ENCODE peak calls at places on chromosomes 1 and 21, in six cellular contexts. R is H9, S is IMR-90, H is H1, Z is mesenchymal stem cell, W is neuronal stem cell. X is an unnamed sample.

GRCh38 chr21:38821248-38821647 is 15.5 kb downstream of the ETS2 start:
- DNase-seq in R (no peak), S (no peak), H (no peak), Z (no peak), W (no peak), X (no peak)

GRCh38 chr1:153612755-153613331 is at the start of gene S100A16:
- DNase-seq in R (peak; percentile 62), S (peak; percentile 61), H (no peak), Z (peak; percentile 44), W (no peak), X (no peak)

GRCh38 chr21:31987696-31988095 is 114.9 kb downstream of the HUNK start:
- DNase-seq in R (no peak), S (no peak), H (no peak), Z (no peak), W (no peak), X (no peak)

GRCh38 chr1:29258189-29258973 is 22.1 kb downstream of the PTPRU start:
- DNase-seq in R (no peak), S (no peak), H (no peak), Z (no peak), W (no peak), X (no peak)

GRCh38 chr1:32035119-32035518 is 21.5 kb downstream of the KHDRBS1 start:
- DNase-seq in R (no peak), S (no peak), H (no peak), Z (no peak), W (no peak), X (no peak)

GRCh38 chr1:109626682-109627408 is 7.2 kb downstream of the AMPD2 start:
- DNase-seq in R (no peak), S (no peak), H (no peak), Z (no peak), W (no peak), X (no peak)

GRCh38 chr1:143720087-143721023 is 251.4 kb downstream of the FAM72C start:
- DNase-seq in R (no peak), S (peak; percentile 11), H (no peak), Z (no peak), W (no peak), X (no peak)

GRCh38 chr1:77874804-77875445 is 13.5 kb upstream of the NEXN start:
- DNase-seq in R (no peak), S (peak; percentile 74), H (no peak), Z (peak; percentile 75), W (no peak), X (peak; percentile 95)

GRCh38 chr21:38979271-38980196 is 173.8 kb downstream of the ETS2 start:
- DNase-seq in R (peak; percentile 69), S (peak; percentile 70), H (peak; percentile 62), Z (peak; percentile 89), W (no peak), X (peak; percentile 36)

GRCh38 chr21:35236090-35236489 is 187.0 kb upstream of the RUNX1 start:
- DNase-seq in R (no peak), S (no peak), H (no peak), Z (no peak), W (no peak), X (no peak)

GRCh38 chr1:211551628-211552465 is 27.1 kb downstream of the SLC30A1 start:
- DNase-seq in R (no peak), S (peak; percentile 79), H (no peak), Z (peak; percentile 35), W (no peak), X (peak; percentile 85)

GRCh38 chr1:205709059-205709398 is 28.7 kb upstream of the SLC45A3 start:
- DNase-seq in R (no peak), S (peak; percentile 87), H (no peak), Z (peak; percentile 46), W (no peak), X (no peak)

GRCh38 chr1:159647616-159648015 is 60.0 kb downstream of the APCS start:
- DNase-seq in R (no peak), S (no peak), H (no peak), Z (no peak), W (no peak), X (no peak)

GRCh38 chr1:177164380-177165068 is at the start of gene ASTN1:
- DNase-seq in R (peak; percentile 61), S (no peak), H (no peak), Z (no peak), W (peak; percentile 58), X (no peak)

GRCh38 chr1:182317489-182318180 is 74.0 kb downstream of the GLUL start:
- DNase-seq in R (no peak), S (no peak), H (no peak), Z (no peak), W (no peak), X (no peak)

GRCh38 chr1:67191668-67192520 is 25.6 kb downstream of the IL23R start:
- DNase-seq in R (no peak), S (no peak), H (no peak), Z (peak; percentile 3), W (no peak), X (no peak)

GRCh38 chr21:45985471-45986315 is 4.1 kb downstream of the COL6A1 start:
- DNase-seq in R (no peak), S (no peak), H (no peak), Z (no peak), W (no peak), X (no peak)

GRCh38 chr1:35594005-35594760 is 21.1 kb downstream of the TFAP2E start:
- DNase-seq in R (no peak), S (no peak), H (no peak), Z (no peak), W (no peak), X (no peak)

GRCh38 chr1:36775716-36776115 is 258.6 kb downstream of the GRIK3 start:
- DNase-seq in R (no peak), S (no peak), H (no peak), Z (no peak), W (no peak), X (no peak)

GRCh38 chr1:12339410-12339809 is 109.6 kb downstream of the VPS13D start:
- DNase-seq in R (no peak), S (no peak), H (no peak), Z (no peak), W (no peak), X (no peak)

GRCh38 chr21:37982496-37983318 is 66.5 kb upstream of the KCNJ6 start:
- DNase-seq in R (no peak), S (no peak), H (no peak), Z (no peak), W (no peak), X (no peak)

GRCh38 chr1:157494093-157494492 is 58.2 kb downstream of the FCRL5 start:
- DNase-seq in R (no peak), S (no peak), H (no peak), Z (no peak), W (no peak), X (no peak)
- H3K9ac ChIP-seq in R (no peak overlapping the region), S (no peak overlapping the region), H (no peak overlapping the region), Z (no peak overlapping the region), W (no peak overlapping the region), X (no peak overlapping the region)

DNA sequence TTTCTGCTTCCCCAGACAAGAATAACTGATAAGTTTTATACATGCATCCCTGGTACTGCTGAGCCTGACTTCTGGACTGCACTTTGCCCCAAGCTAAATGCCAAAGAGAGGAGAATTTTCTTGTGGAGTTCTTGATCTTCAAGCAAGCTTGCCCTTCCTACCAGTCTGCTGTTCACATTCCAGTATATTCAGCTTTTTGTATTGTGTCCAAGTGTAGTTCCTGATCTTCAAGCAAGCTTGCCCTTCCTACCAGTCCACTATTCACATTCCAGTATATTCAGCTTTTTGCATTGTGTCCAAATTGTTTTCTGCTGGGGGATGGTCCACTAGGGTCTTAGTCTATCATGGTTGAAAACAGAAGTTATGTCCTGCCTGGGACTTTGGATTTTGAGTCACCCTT is 899 bp upstream of the TSEN15 start:
- DNase-seq in R (no peak), S (no peak), H (no peak), Z (no peak), W (no peak), X (no peak)
- H3K27ac ChIP-seq in R (peak overlapping the region; percentile 81), S (peak overlapping the region; percentile 98), H (peak overlapping the region; percentile 84), Z (no peak overlapping the region), W (no peak overlapping the region), X (peak overlapping the region; percentile 70)

GRCh38 chr1:30758785-30759380 is 1.3 kb upstream of the LAPTM5 start:
- DNase-seq in R (no peak), S (no peak), H (no peak), Z (peak; percentile 37), W (no peak), X (no peak)

GRCh38 chr1:30759718-30760281 is 2.2 kb upstream of the LAPTM5 start:
- DNase-seq in R (no peak), S (no peak), H (no peak), Z (no peak), W (no peak), X (no peak)

GRCh38 chr1:30757196-30757949 is at the start of gene LAPTM5:
- DNase-seq in R (no peak), S (no peak), H (no peak), Z (no peak), W (no peak), X (no peak)

GRCh38 chr1:30756545-30757195 is 904 bp downstream of the LAPTM5 start:
- DNase-seq in R (no peak), S (peak; percentile 82), H (no peak), Z (peak; percentile 95), W (no peak), X (peak; percentile 55)

DNA sequence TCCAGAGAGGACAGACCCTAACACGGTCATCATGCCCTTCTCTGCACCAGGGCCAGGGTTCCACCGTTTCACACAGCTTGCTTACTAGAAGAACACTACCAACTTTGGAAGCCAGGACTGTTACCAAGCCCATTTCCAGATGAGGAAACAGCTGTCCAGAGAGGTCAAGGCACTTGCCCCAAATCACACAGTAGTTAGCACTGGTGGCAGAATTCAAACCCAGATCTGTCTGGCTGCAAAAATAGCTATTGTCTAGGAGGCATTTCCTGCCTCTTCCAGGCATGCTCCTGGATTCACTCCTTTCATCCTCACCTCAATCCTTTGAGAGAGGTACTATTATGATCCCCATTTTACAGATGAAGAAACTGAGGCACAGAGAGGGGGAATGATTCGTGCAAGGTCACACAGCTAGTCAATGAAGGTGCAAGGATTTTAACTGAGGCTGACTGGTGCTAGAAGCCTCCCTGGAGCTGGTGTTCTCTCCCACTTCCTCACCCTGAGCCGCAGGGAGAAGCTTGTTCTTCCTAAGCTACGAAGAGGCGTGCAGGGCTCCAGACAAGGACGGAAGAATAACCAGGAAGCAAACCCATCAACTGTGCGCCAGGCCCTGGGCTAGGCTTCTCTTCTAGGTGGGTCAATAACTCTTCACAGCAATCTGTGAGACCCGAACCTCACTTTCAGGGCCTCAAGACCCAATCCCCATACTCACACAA is 558 bp upstream of the LAPTM5 start:
- DNase-seq in R (no peak), S (no peak), H (no peak), Z (no peak), W (no peak), X (no peak)
- H3K14ac ChIP-seq in R (no peak overlapping the region), S (no peak overlapping the region), H (no peak overlapping the region), Z (no peak overlapping the region), W (peak overlapping the region; percentile 43), X (no peak overlapping the region)

GRCh38 chr1:54681396-54681795 is 34.3 kb upstream of the TTC4 start:
- DNase-seq in R (no peak), S (peak; percentile 4), H (no peak), Z (peak; percentile 59), W (no peak), X (peak; percentile 66)
- H3K9ac ChIP-seq in R (no peak overlapping the region), S (no peak overlapping the region), H (no peak overlapping the region), Z (no peak overlapping the region), W (no peak overlapping the region), X (no peak overlapping the region)

X was measured in trophoblast cell.